ENCODE peak calls at places on chromosomes 16 and 17, in five cellular contexts. I is GM19239, J is midbrain, S is Peyer's patch, P is nephron progenitor cell. L is an unnamed sample.

GRCh38 chr16:77375396-77375795 is 59.4 kb downstream of the ADAMTS18 start:
- DNase-seq in I (no peak), J (no peak), S (no peak), P (no peak), L (no peak)

GRCh38 chr17:65403616-65404015 is 157.8 kb downstream of the AXIN2 start:
- DNase-seq in I (no peak), J (no peak), S (no peak), P (no peak), L (no peak)

GRCh38 chr16:26765087-26765486 is 301.6 kb upstream of the C16orf82 start:
- DNase-seq in I (peak), J (no peak), S (no peak), P (peak), L (no peak)

GRCh38 chr16:85359147-85359822 is 247.0 kb upstream of the CIBAR2 start:
- DNase-seq in I (no peak), J (no peak), S (no peak), P (no peak), L (no peak)

GRCh38 chr16:72264776-72265175 is 92.8 kb upstream of the PMFBP1 start:
- DNase-seq in I (no peak), J (no peak), S (no peak), P (no peak), L (no peak)

GRCh38 chr17:50845260-50846147 is 10.1 kb downstream of the WFIKKN2 start:
- DNase-seq in I (no peak), J (no peak), S (no peak), P (no peak), L (peak)

GRCh38 chr17:39080416-39081179 is 70.8 kb downstream of the PLXDC1 start:
- DNase-seq in I (no peak), J (no peak), S (no peak), P (no peak), L (no peak)

GRCh38 chr16:69935278-69935711 is 15.8 kb upstream of the CLEC18A start:
- DNase-seq in I (no peak), J (no peak), S (peak), P (no peak), L (no peak)

GRCh38 chr16:62760398-62760797 is 724.2 kb upstream of the CDH8 start:
- DNase-seq in I (no peak), J (no peak), S (no peak), P (no peak), L (no peak)

GRCh38 chr16:50683689-50684374 is 2.7 kb upstream of the SNX20 start:
- DNase-seq in I (peak), J (no peak), S (peak), P (no peak), L (no peak)

GRCh38 chr17:19539841-19540311 is 6.2 kb downstream of the SLC47A1 start:
- DNase-seq in I (no peak), J (no peak), S (no peak), P (no peak), L (no peak)

GRCh38 chr16:20879175-20880053 is 20.7 kb downstream of the DCUN1D3 start:
- DNase-seq in I (no peak), J (no peak), S (no peak), P (no peak), L (no peak)

GRCh38 chr16:54847207-54847606 is 83.5 kb upstream of the IRX5 start:
- DNase-seq in I (no peak), J (no peak), S (no peak), P (no peak), L (no peak)

GRCh38 chr16:10003486-10003885 is 178.7 kb downstream of the GRIN2A start:
- DNase-seq in I (no peak), J (no peak), S (no peak), P (no peak), L (no peak)

GRCh38 chr17:9842057-9842758 is 16.5 kb downstream of the GLP2R start:
- DNase-seq in I (no peak), J (peak), S (no peak), P (no peak), L (no peak)

GRCh38 chr16:25045696-25046381 is 30.7 kb upstream of the ARHGAP17 start:
- DNase-seq in I (no peak), J (no peak), S (no peak), P (no peak), L (no peak)

GRCh38 chr17:5711344-5711743 is 127.0 kb upstream of the NLRP1 start:
- DNase-seq in I (no peak), J (no peak), S (no peak), P (no peak), L (no peak)

GRCh38 chr17:27630607-27631408 is at the start of gene LGALS9:
- DNase-seq in I (peak), J (peak), S (peak), P (no peak), L (no peak)

GRCh38 chr16:28974007-28974436 is 556 bp upstream of the SPNS1 start:
- DNase-seq in I (no peak), J (peak), S (peak), P (peak), L (no peak)

GRCh38 chr16:48612621-48613020 is 2.6 kb upstream of the N4BP1 start:
- DNase-seq in I (no peak), J (no peak), S (no peak), P (no peak), L (no peak)

GRCh38 chr17:61459968-61460718 is 7.9 kb downstream of the TBX4 start:
- DNase-seq in I (no peak), J (no peak), S (no peak), P (no peak), L (peak)

GRCh38 chr17:80957461-80957941 is 34.1 kb upstream of the CHMP6 start:
- DNase-seq in I (no peak), J (no peak), S (no peak), P (no peak), L (peak)

GRCh38 chr17:74307984-74308773 is 17.8 kb upstream of the KIF19 start:
- DNase-seq in I (no peak), J (no peak), S (no peak), P (no peak), L (no peak)

GRCh38 chr17:55334881-55335523 is 70.2 kb downstream of the HLF start:
- DNase-seq in I (no peak), J (no peak), S (no peak), P (peak), L (no peak)

GRCh38 chr16:19833176-19833575 is 51.5 kb downstream of the GPRC5B start:
- DNase-seq in I (no peak), J (no peak), S (no peak), P (no peak), L (no peak)

GRCh38 chr16:29820730-29821662 is 734 bp downstream of the MVP start:
- DNase-seq in I (peak), J (no peak), S (peak), P (no peak), L (no peak)

GRCh38 chr17:15092762-15093161 is 172.4 kb downstream of the PMP22 start:
- DNase-seq in I (no peak), J (no peak), S (no peak), P (no peak), L (no peak)